ENCODE peak calls at places on chromosomes 13 and 19, in five cellular contexts. T is prostate gland, E is HCT116, G is testis, J is sigmoid colon. F is an unnamed sample. For H3K4me1, the result is how much of the 10 kb centered on the place peaks cover.

GRCh38 chr13:98927954-98928927 is 49.6 kb downstream of the DOCK9 start:
- DNase-seq in T (no peak), E (no peak), G (peak), J (peak), F (peak)

GRCh38 chr19:42005504-42005903 is 11.5 kb upstream of the ATP1A3 start:
- DNase-seq in T (no peak), E (no peak), G (no peak), J (no peak), F (no peak)

GRCh38 chr19:31344403-31344802 is 4.8 kb downstream of the TSHZ3 start:
- DNase-seq in T (peak), E (no peak), G (no peak), J (no peak), F (peak)

GRCh38 chr13:43058318-43058674 is 34.9 kb downstream of the DNAJC15 start:
- DNase-seq in T (no peak), E (peak), G (no peak), J (no peak), F (no peak)

GRCh38 chr13:74562381-74562780 is 428.2 kb upstream of the KLF12 start:
- DNase-seq in T (no peak), E (no peak), G (no peak), J (no peak), F (no peak)

GRCh38 chr13:70042193-70042592 is 65.4 kb upstream of the ATXN8OS start:
- DNase-seq in T (no peak), E (no peak), G (no peak), J (no peak), F (no peak)

GRCh38 chr19:13007292-13008045 is 12.2 kb downstream of the NFIX start:
- DNase-seq in T (peak), E (no peak), G (peak), J (peak), F (peak)

GRCh38 chr13:40485611-40486517 is 180.6 kb downstream of the FOXO1 start:
- DNase-seq in T (no peak), E (no peak), G (no peak), J (no peak), F (no peak)

GRCh38 chr13:41017744-41018582 is 1.2 kb downstream of the ELF1 start:
- DNase-seq in T (no peak), E (no peak), G (no peak), J (no peak), F (no peak)

GRCh38 chr13:45768668-45769067 is 66.5 kb downstream of the CBY2 start:
- DNase-seq in T (no peak), E (no peak), G (no peak), J (no peak), F (no peak)

GRCh38 chr13:76222511-76222910 is 586.4 kb downstream of the LMO7 start:
- DNase-seq in T (no peak), E (no peak), G (no peak), J (no peak), F (no peak)

GRCh38 chr13:113845055-113845454 is 18.8 kb downstream of the GAS6 start:
- DNase-seq in T (no peak), E (no peak), G (no peak), J (no peak), F (peak)

GRCh38 chr13:111122631-111123030 is 7.5 kb downstream of the ARHGEF7 start:
- DNase-seq in T (no peak), E (no peak), G (no peak), J (no peak), F (no peak)

GRCh38 chr19:29271341-29271740 is 58.4 kb upstream of the UQCRFS1 start:
- DNase-seq in T (no peak), E (no peak), G (no peak), J (no peak), F (no peak)

GRCh38 chr19:3361384-3362216 is 4.8 kb upstream of the NFIC start:
- DNase-seq in T (no peak), E (no peak), G (peak), J (no peak), F (no peak)

GRCh38 chr13:86900906-86901305 is 770.3 kb upstream of the SLITRK5 start:
- DNase-seq in T (no peak), E (no peak), G (no peak), J (no peak), F (no peak)

GRCh38 chr19:35932291-35932936 is 3.8 kb upstream of the LRFN3 start:
- DNase-seq in T (no peak), E (no peak), G (no peak), J (no peak), F (no peak)

GRCh38 chr13:113337556-113337955 is 26.4 kb downstream of the GRTP1 start:
- DNase-seq in T (no peak), E (no peak), G (no peak), J (no peak), F (no peak)

GRCh38 chr13:32581177-32581786 is 5.0 kb upstream of the PDS5B start:
- DNase-seq in T (no peak), E (peak), G (no peak), J (no peak), F (no peak)

GRCh38 chr19:15317392-15318011 is 14.8 kb downstream of the BRD4 start:
- DNase-seq in T (no peak), E (no peak), G (no peak), J (no peak), F (no peak)

GRCh38 chr13:113559901-113560644 is 24.5 kb upstream of the TFDP1 start:
- DNase-seq in T (no peak), E (no peak), G (peak), J (no peak), F (no peak)

GRCh38 chr13:112714772-112715569 is 25.1 kb downstream of the ATP11A start:
- DNase-seq in T (no peak), E (no peak), G (no peak), J (peak), F (peak)

GRCh38 chr19:31519216-31519615 is 170.0 kb upstream of the TSHZ3 start:
- DNase-seq in T (no peak), E (no peak), G (no peak), J (no peak), F (no peak)

GRCh38 chr13:41188584-41188983 is 5.8 kb downstream of the KBTBD7 start:
- DNase-seq in T (no peak), E (no peak), G (no peak), J (no peak), F (no peak)

GRCh38 chr13:90362718-90363117 is 984.8 kb upstream of the MIR17HG start:
- DNase-seq in T (no peak), E (no peak), G (no peak), J (no peak), F (no peak)

GRCh38 chr13:109148243-109148642 is 518.8 kb downstream of the MYO16 start:
- DNase-seq in T (no peak), E (no peak), G (no peak), J (no peak), F (no peak)

GRCh38 chr13:36074659-36075058 is 56.5 kb downstream of the DCLK1 start:
- DNase-seq in T (no peak), E (no peak), G (no peak), J (no peak), F (no peak)

GRCh38 chr13:113098163-113098732 is 7.3 kb upstream of the F7 start:
- DNase-seq in T (no peak), E (no peak), G (no peak), J (no peak), F (no peak)

GRCh38 chr13:24682353-24682752 is 2.1 kb downstream of the ATP12A start:
- DNase-seq in T (no peak), E (no peak), G (no peak), J (no peak), F (no peak)

DNA sequence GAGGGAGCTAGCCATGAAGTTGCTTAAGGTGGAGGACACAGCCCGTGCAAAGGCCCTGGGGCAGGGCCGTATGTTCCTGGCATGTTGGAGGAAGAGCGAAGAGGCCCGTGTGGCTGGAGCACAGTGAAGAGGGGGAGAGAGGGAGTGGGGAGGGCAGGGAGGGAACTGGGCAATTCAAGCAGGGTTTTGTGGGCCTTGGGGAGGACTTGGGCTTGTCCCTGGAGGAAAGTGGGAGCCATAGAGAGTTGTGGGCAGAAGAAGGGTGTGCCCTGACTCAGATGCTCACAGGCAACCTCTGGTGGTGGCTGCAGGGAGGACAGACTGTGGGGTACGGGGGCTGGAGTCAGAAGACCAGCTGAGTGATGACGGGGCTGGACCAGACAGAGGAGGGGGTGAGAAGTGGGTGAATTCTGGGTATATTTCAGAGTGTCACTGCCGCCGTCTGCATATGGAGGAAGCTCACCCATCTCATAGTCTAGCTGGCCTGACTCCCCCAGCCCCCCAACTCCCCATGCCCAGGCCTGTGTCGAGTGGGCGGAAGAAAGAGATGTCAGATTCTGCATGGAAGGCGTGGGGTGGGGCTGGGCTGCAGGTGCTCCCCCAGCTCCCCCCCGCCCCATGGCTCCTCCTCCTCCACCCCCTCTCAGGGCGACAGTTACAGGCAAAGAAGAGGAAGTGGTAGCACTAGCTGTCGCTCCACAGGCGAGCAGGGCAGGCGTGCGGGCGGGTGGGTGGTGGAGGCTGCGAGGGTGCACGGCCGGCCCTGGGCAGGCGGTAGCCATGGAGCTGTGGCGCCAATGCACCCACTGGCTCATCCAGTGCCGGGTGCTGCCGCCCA is at the start of gene VAV1:
- DNase-seq in T (peak), E (no peak), G (peak), J (no peak), F (no peak)
- H3K4me3 ChIP-seq in T (peak), E (no peak), G (no peak), J (no peak), F (peak)

GRCh38 chr19:48617146-48617937 is 1.6 kb downstream of the RPL18 start:
- DNase-seq in T (peak), E (no peak), G (no peak), J (no peak), F (no peak)
- TF ChIP-seq POLR2A in T (no peak), E (no peak), G (no peak), J (no peak), F (no peak)

GRCh38 chr13:60182907-60183306 is 19.2 kb upstream of the DIAPH3 start:
- DNase-seq in T (no peak), E (no peak), G (no peak), J (no peak), F (no peak)

GRCh38 chr13:60174113-60174512 is 10.4 kb upstream of the DIAPH3 start:
- DNase-seq in T (no peak), E (no peak), G (no peak), J (no peak), F (no peak)

GRCh38 chr13:60175571-60175970 is 11.8 kb upstream of the DIAPH3 start:
- DNase-seq in T (no peak), E (no peak), G (no peak), J (no peak), F (no peak)

DNA sequence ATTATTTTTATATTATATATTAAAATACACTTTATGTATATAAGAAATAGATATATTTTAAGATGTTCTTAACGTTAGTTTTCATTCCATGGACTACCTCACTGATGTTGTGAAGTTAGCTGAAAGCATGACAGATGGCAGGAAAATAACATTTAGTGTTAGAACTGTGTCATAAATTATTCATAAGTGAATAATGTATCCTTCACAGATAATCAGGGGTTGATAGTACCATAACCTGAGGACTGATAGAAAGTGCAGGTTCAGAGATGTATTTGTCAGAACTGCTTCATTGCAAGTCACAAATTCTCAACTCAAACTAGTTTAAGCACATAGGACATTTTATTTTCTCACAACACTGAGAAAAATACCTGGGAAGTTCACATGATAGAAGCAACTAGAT is 14.6 kb upstream of the DIAPH3 start:
- DNase-seq in T (no peak), E (no peak), G (no peak), J (no peak), F (no peak)
- H3K4me1 ChIP-seq in T (under half), E (under half), G (under half), J (under half), F (under half)

DNA sequence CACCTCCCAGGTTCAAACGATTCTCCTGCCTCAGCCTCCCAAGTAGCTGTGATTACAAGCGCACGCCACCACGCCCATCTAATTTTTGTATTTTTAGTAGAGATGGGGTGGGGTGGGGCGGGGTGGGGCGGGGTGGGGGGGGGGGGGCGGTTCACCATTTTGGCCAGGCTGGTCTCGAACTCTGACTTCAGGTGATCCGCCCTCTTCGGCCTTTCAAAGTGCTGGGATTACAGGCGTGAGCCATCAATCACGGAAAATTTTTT is 541 bp upstream of the DPP9 start:
- DNase-seq in T (no peak), E (no peak), G (peak), J (no peak), F (no peak)
- H3K4me3 ChIP-seq in T (peak), E (peak), G (peak), J (peak), F (peak)

GRCh38 chr13:27406178-27406939 is 18.1 kb upstream of the GTF3A start:
- DNase-seq in T (peak), E (no peak), G (no peak), J (no peak), F (no peak)

GRCh38 chr13:27405521-27406134 is 18.8 kb upstream of the GTF3A start:
- DNase-seq in T (no peak), E (no peak), G (no peak), J (no peak), F (no peak)

GRCh38 chr13:27404680-27405079 is 19.7 kb upstream of the GTF3A start:
- DNase-seq in T (no peak), E (no peak), G (no peak), J (no peak), F (no peak)

GRCh38 chr13:27403252-27403678 is 21.2 kb upstream of the GTF3A start:
- DNase-seq in T (no peak), E (no peak), G (no peak), J (no peak), F (no peak)

GRCh38 chr13:27403727-27404385 is 20.6 kb upstream of the GTF3A start:
- DNase-seq in T (no peak), E (no peak), G (no peak), J (no peak), F (no peak)
- TF ChIP-seq POLR2A in T (no peak), E (no peak), G (no peak), J (no peak), F (no peak)

F was measured in uterus.